ENCODE peak calls at places on chromosomes 6 and 20, in seven cellular contexts. L, N, T, E, P, J and V are unnamed samples.

GRCh38 chr6:157218371-157219198 is 104.7 kb downstream of the TMEM242 start:
- DNase-seq in L (no peak), N (no peak), T (no peak), E (no peak), P (no peak), J (no peak), V (no peak)

GRCh38 chr6:16741112-16742016 is 19.9 kb downstream of the ATXN1 start:
- DNase-seq in L (no peak), N (no peak), T (no peak), E (no peak), P (no peak), J (no peak), V (peak)

GRCh38 chr6:8513174-8513573 is 77.8 kb upstream of the SLC35B3 start:
- DNase-seq in L (no peak), N (no peak), T (no peak), E (no peak), P (no peak), J (no peak), V (no peak)

GRCh38 chr6:31203345-31203979 is 33.0 kb upstream of the POU5F1 start:
- DNase-seq in L (no peak), N (peak), T (peak), E (no peak), P (no peak), J (peak), V (peak)

GRCh38 chr6:98576811-98577210 is 257.6 kb upstream of the POU3F2 start:
- DNase-seq in L (no peak), N (no peak), T (no peak), E (no peak), P (no peak), J (no peak), V (no peak)

GRCh38 chr20:11777861-11778570 is 139.7 kb upstream of the BTBD3 start:
- DNase-seq in L (no peak), N (no peak), T (no peak), E (no peak), P (peak), J (no peak), V (peak)

GRCh38 chr6:21479140-21479539 is 114.4 kb upstream of the SOX4 start:
- DNase-seq in L (no peak), N (no peak), T (no peak), E (no peak), P (peak), J (no peak), V (peak)

GRCh38 chr6:36865835-36866234 is 8.8 kb downstream of the PPIL1 start:
- DNase-seq in L (no peak), N (no peak), T (no peak), E (no peak), P (no peak), J (no peak), V (no peak)

GRCh38 chr6:150881911-150882481 is 16.5 kb downstream of the MTHFD1L start:
- DNase-seq in L (no peak), N (peak), T (no peak), E (no peak), P (peak), J (peak), V (peak)

GRCh38 chr6:114764866-114765265 is 422.0 kb upstream of the HS3ST5 start:
- DNase-seq in L (no peak), N (no peak), T (no peak), E (no peak), P (no peak), J (no peak), V (no peak)

GRCh38 chr6:39370021-39370420 is 47.5 kb upstream of the KCNK16 start:
- DNase-seq in L (no peak), N (no peak), T (no peak), E (no peak), P (no peak), J (no peak), V (no peak)

GRCh38 chr6:24847402-24847801 is 48.7 kb upstream of the ARMH2 start:
- DNase-seq in L (no peak), N (no peak), T (no peak), E (no peak), P (no peak), J (no peak), V (no peak)

GRCh38 chr6:147287869-147288271 is 83.7 kb downstream of the STXBP5 start:
- DNase-seq in L (no peak), N (no peak), T (no peak), E (no peak), P (no peak), J (no peak), V (peak)

GRCh38 chr6:44219053-44219814 is 2.5 kb downstream of the MYMX start:
- DNase-seq in L (no peak), N (peak), T (no peak), E (peak), P (peak), J (peak), V (peak)

GRCh38 chr6:106064103-106064502 is 22.0 kb upstream of the PRDM1 start:
- DNase-seq in L (no peak), N (no peak), T (no peak), E (no peak), P (no peak), J (no peak), V (peak)

GRCh38 chr6:106063448-106063850 is 22.7 kb upstream of the PRDM1 start:
- DNase-seq in L (no peak), N (no peak), T (no peak), E (no peak), P (no peak), J (no peak), V (peak)

GRCh38 chr6:106060167-106060566 is 26.0 kb upstream of the PRDM1 start:
- DNase-seq in L (no peak), N (no peak), T (no peak), E (no peak), P (no peak), J (no peak), V (no peak)

GRCh38 chr6:106066984-106067383 is 19.2 kb upstream of the PRDM1 start:
- DNase-seq in L (no peak), N (no peak), T (no peak), E (no peak), P (no peak), J (no peak), V (peak)

GRCh38 chr6:106064766-106065165 is 21.4 kb upstream of the PRDM1 start:
- DNase-seq in L (no peak), N (no peak), T (no peak), E (no peak), P (no peak), J (no peak), V (peak)
- TF ChIP-seq RFX5 in L (no peak), N (no peak), T (no peak), E (no peak), P (no peak), J (no peak), V (no peak)

GRCh38 chr20:60239981-60240380 is 281.8 kb downstream of the CDH26 start:
- DNase-seq in L (no peak), N (no peak), T (no peak), E (no peak), P (no peak), J (no peak), V (no peak)
- TF ChIP-seq RFX5 in L (no peak), N (no peak), T (no peak), E (no peak), P (no peak), J (no peak), V (no peak)

DNA sequence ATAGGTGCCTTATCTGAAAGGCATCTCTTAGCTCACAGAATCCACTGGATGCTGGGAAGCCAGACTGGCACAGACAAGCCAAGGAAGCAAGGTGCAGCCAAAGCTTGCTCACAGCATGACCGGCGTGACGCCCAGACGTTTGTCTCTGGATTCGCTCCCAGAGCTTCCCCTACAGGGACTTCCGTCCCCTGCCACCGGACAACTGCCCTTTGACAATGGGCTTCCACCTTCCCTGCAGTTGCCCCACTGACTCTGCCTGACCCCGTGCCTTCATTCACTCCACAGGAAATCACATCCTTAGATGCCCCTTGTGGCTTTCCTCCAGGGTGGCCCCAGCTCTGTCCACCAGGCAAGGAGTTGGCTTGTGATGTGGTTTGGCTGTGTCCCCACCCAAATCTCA is 94.8 kb upstream of the CDH4 start:
- DNase-seq in L (no peak), N (no peak), T (no peak), E (no peak), P (no peak), J (no peak), V (no peak)
- TF ChIP-seq RFX5 in L (no peak), N (no peak), T (no peak), E (no peak), P (no peak), J (no peak), V (no peak)

DNA sequence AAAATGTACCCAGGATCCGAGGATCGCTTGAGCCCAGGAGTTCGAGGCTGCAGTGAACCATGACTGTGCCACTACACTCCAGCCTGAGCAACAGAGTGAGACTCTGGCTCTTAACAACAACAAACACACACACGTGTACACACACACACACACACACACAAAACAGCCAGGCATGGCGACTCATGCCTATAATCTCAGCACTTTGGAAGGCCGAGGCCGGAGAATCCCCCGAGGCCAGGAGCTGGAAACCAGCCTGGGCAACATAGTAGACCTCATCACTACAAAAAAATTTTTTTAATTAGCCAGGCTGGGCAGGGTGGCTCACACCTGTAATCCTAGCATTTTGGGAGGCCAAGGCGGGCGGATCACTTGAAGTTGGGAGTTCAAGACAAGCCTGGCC is 23.3 kb upstream of the ARFGEF2 start:
- DNase-seq in L (no peak), N (no peak), T (no peak), E (no peak), P (no peak), J (no peak), V (peak)
- TF ChIP-seq RFX5 in L (no peak), N (no peak), T (no peak), E (no peak), P (no peak), J (no peak), V (no peak)

GRCh38 chr6:167652042-167652700 is 174.5 kb upstream of the AFDN start:
- DNase-seq in L (no peak), N (no peak), T (no peak), E (no peak), P (no peak), J (no peak), V (no peak)

GRCh38 chr6:167651251-167652041 is 175.3 kb upstream of the AFDN start:
- DNase-seq in L (no peak), N (no peak), T (no peak), E (no peak), P (no peak), J (no peak), V (no peak)

GRCh38 chr6:167652701-167653095 is 174.0 kb upstream of the AFDN start:
- DNase-seq in L (no peak), N (no peak), T (no peak), E (peak), P (no peak), J (no peak), V (no peak)

GRCh38 chr6:167649486-167649885 is 177.2 kb upstream of the AFDN start:
- DNase-seq in L (no peak), N (no peak), T (no peak), E (peak), P (no peak), J (no peak), V (no peak)

DNA sequence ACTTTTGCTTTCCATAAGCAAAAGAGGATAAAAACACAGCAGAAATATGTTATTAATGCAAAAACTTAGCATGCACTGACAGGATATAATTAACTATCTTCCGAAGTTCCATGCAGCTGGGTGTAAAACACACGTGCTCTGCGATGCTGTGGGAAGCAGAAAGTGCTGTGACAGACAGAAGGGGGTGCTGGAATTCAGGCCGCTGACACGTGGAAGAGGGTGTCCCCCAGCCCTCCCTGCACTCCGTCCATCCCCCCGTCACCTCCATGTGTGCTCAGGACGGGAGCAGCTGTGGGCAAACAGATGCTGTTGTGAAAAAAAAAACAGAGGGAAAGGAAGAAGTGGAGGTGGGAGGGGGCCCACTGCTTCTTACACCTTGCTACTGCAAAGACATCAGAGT is 176.0 kb upstream of the AFDN start:
- DNase-seq in L (no peak), N (no peak), T (no peak), E (no peak), P (no peak), J (no peak), V (no peak)
- TF ChIP-seq RFX5 in L (no peak), N (no peak), T (no peak), E (no peak), P (no peak), J (no peak), V (no peak)

DNA sequence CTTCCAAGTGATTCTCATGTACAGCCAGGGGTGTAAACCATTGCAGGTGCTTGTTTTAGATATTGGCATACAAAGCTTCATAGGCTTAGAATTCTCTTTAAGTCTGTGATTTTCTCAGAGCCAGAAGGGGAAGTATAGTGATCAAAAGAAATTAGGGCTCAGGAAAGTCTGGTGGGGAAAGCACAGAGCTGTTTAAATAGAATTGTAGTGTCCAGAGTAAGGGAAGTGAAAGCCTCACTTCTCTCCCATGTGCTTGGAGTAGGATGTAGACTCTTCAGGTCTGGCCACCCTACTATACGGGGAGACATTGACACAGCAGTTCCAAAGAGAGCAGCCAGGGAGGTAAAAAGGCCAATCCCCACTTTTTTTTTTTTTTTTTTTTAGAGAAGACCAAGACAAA is 10.4 kb downstream of the GCNT2 start:
- DNase-seq in L (no peak), N (no peak), T (no peak), E (no peak), P (no peak), J (no peak), V (no peak)
- TF ChIP-seq RFX5 in L (no peak), N (no peak), T (no peak), E (no peak), P (no peak), J (no peak), V (no peak)

GRCh38 chr6:43173496-43174262 is 2.6 kb downstream of the SRF start:
- DNase-seq in L (no peak), N (no peak), T (no peak), E (no peak), P (no peak), J (no peak), V (no peak)
- TF ChIP-seq RFX5 in L (no peak), N (no peak), T (no peak), E (no peak), P (no peak), J (no peak), V (no peak)

DNA sequence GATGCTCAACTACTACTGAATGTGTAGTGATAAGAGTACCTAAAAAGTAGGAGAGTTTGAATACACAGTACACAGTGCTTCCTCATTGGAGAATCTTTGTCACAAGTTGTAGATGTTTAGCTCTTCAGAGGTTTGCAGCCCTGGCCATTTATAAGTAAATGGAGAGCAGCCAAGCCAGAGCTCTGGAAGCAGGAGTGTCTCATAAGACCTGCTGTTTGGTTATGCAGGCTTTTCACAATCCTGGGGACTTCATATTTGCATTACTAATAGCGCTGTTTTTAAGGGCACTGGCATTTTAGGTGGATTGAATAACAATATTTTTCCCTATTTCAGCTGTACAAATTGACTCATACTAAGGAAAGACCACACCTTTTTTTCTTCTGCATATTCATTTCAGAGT is 730.4 kb upstream of the MAP3K7 start:
- DNase-seq in L (no peak), N (no peak), T (no peak), E (no peak), P (no peak), J (no peak), V (peak)
- TF ChIP-seq RFX5 in L (no peak), N (no peak), T (no peak), E (no peak), P (no peak), J (no peak), V (no peak)

GRCh38 chr20:51444472-51444871 is 98.0 kb downstream of the NFATC2 start:
- DNase-seq in L (no peak), N (no peak), T (no peak), E (no peak), P (peak), J (no peak), V (no peak)
- TF ChIP-seq RFX5 in L (no peak), N (no peak), T (no peak), E (no peak), P (no peak), J (no peak), V (no peak)